ENCODE peak calls at places on chromosomes 5 and 9, in five cellular contexts. One of them, this sample, is unnamed.

GRCh38 chr5:40678021-40678939 is 1.4 kb upstream of the PTGER4 start:
- DNase-seq in activated CD4-positive, alpha-beta T cell treated with anti-CD3 and anti-CD28 coated beads, Interleukin-2, amount 50 U/mL, for 1 hour: no peak
- DNase-seq in left ventricle myocardium inferior: no peak
- DNase-seq in foreskin melanocyte: no peak
- DNase-seq in OCI-LY7: no peak
- DNase-seq in this sample: no peak

GRCh38 chr5:177494356-177495195 is 2.8 kb downstream of the PDLIM7 start:
- DNase-seq in OCI-LY7: peak; percentile 57
- DNase-seq in foreskin melanocyte: no peak
- DNase-seq in activated CD4-positive, alpha-beta T cell treated with anti-CD3 and anti-CD28 coated beads, Interleukin-2, amount 50 U/mL, for 1 hour: no peak
- DNase-seq in left ventricle myocardium inferior: peak; percentile 60
- DNase-seq in this sample: no peak

GRCh38 chr9:99377790-99378775 is 156.0 kb downstream of the SEC61B start:
- DNase-seq in OCI-LY7: no peak
- DNase-seq in left ventricle myocardium inferior: no peak
- DNase-seq in foreskin melanocyte: peak; percentile 85
- DNase-seq in activated CD4-positive, alpha-beta T cell treated with anti-CD3 and anti-CD28 coated beads, Interleukin-2, amount 50 U/mL, for 1 hour: no peak
- DNase-seq in this sample: no peak

GRCh38 chr5:122053181-122054109 is 24.6 kb downstream of the LOX start:
- DNase-seq in OCI-LY7: no peak
- DNase-seq in foreskin melanocyte: no peak
- DNase-seq in left ventricle myocardium inferior: no peak
- DNase-seq in activated CD4-positive, alpha-beta T cell treated with anti-CD3 and anti-CD28 coated beads, Interleukin-2, amount 50 U/mL, for 1 hour: no peak
- DNase-seq in this sample: no peak

GRCh38 chr5:81852277-81853004 is 101.5 kb upstream of the SSBP2 start:
- DNase-seq in OCI-LY7: peak; percentile 76
- DNase-seq in activated CD4-positive, alpha-beta T cell treated with anti-CD3 and anti-CD28 coated beads, Interleukin-2, amount 50 U/mL, for 1 hour: no peak
- DNase-seq in foreskin melanocyte: no peak
- DNase-seq in left ventricle myocardium inferior: peak; percentile 21
- DNase-seq in this sample: peak; percentile 53

GRCh38 chr5:66840527-66841013 is 244.4 kb downstream of the MAST4 start:
- DNase-seq in OCI-LY7: no peak
- DNase-seq in foreskin melanocyte: no peak
- DNase-seq in left ventricle myocardium inferior: no peak
- DNase-seq in activated CD4-positive, alpha-beta T cell treated with anti-CD3 and anti-CD28 coated beads, Interleukin-2, amount 50 U/mL, for 1 hour: no peak
- DNase-seq in this sample: no peak

GRCh38 chr9:130833324-130833990 is 1.6 kb upstream of the ABL1 start:
- DNase-seq in left ventricle myocardium inferior: no peak
- DNase-seq in foreskin melanocyte: no peak
- DNase-seq in activated CD4-positive, alpha-beta T cell treated with anti-CD3 and anti-CD28 coated beads, Interleukin-2, amount 50 U/mL, for 1 hour: no peak
- DNase-seq in OCI-LY7: no peak
- DNase-seq in this sample: no peak

GRCh38 chr5:110790673-110791072 is 51.9 kb downstream of the SLC25A46 start:
- DNase-seq in left ventricle myocardium inferior: no peak
- DNase-seq in foreskin melanocyte: peak; percentile 25
- DNase-seq in activated CD4-positive, alpha-beta T cell treated with anti-CD3 and anti-CD28 coated beads, Interleukin-2, amount 50 U/mL, for 1 hour: no peak
- DNase-seq in OCI-LY7: no peak
- DNase-seq in this sample: peak; percentile 44

GRCh38 chr5:170508036-170508435 is 4.2 kb downstream of the KCNIP1 start:
- DNase-seq in left ventricle myocardium inferior: no peak
- DNase-seq in foreskin melanocyte: no peak
- DNase-seq in activated CD4-positive, alpha-beta T cell treated with anti-CD3 and anti-CD28 coated beads, Interleukin-2, amount 50 U/mL, for 1 hour: no peak
- DNase-seq in OCI-LY7: no peak
- DNase-seq in this sample: no peak

GRCh38 chr9:90085633-90086032 is 480.8 kb downstream of the GADD45G start:
- DNase-seq in activated CD4-positive, alpha-beta T cell treated with anti-CD3 and anti-CD28 coated beads, Interleukin-2, amount 50 U/mL, for 1 hour: no peak
- DNase-seq in left ventricle myocardium inferior: no peak
- DNase-seq in OCI-LY7: no peak
- DNase-seq in foreskin melanocyte: no peak
- DNase-seq in this sample: no peak

GRCh38 chr9:63816742-63817621 is 1468.0 kb downstream of the FOXD4L5 start:
- DNase-seq in activated CD4-positive, alpha-beta T cell treated with anti-CD3 and anti-CD28 coated beads, Interleukin-2, amount 50 U/mL, for 1 hour: peak; percentile 55
- DNase-seq in foreskin melanocyte: peak; percentile 33
- DNase-seq in left ventricle myocardium inferior: peak; percentile 82
- DNase-seq in OCI-LY7: peak; percentile 78
- DNase-seq in this sample: peak; percentile 91

GRCh38 chr9:125511780-125512179 is 195.2 kb downstream of the MAPKAP1 start:
- DNase-seq in activated CD4-positive, alpha-beta T cell treated with anti-CD3 and anti-CD28 coated beads, Interleukin-2, amount 50 U/mL, for 1 hour: no peak
- DNase-seq in foreskin melanocyte: peak; percentile 49
- DNase-seq in left ventricle myocardium inferior: no peak
- DNase-seq in OCI-LY7: no peak
- DNase-seq in this sample: no peak

GRCh38 chr9:76733096-76733495 is 31.1 kb upstream of the PCA3 start:
- DNase-seq in activated CD4-positive, alpha-beta T cell treated with anti-CD3 and anti-CD28 coated beads, Interleukin-2, amount 50 U/mL, for 1 hour: no peak
- DNase-seq in OCI-LY7: no peak
- DNase-seq in left ventricle myocardium inferior: no peak
- DNase-seq in foreskin melanocyte: no peak
- DNase-seq in this sample: no peak

GRCh38 chr9:110192531-110193326 is 15.2 kb downstream of the C9orf152 start:
- DNase-seq in left ventricle myocardium inferior: no peak
- DNase-seq in foreskin melanocyte: no peak
- DNase-seq in activated CD4-positive, alpha-beta T cell treated with anti-CD3 and anti-CD28 coated beads, Interleukin-2, amount 50 U/mL, for 1 hour: no peak
- DNase-seq in OCI-LY7: no peak
- DNase-seq in this sample: no peak

GRCh38 chr9:107474124-107474523 is 15.4 kb downstream of the KLF4 start:
- DNase-seq in left ventricle myocardium inferior: no peak
- DNase-seq in foreskin melanocyte: no peak
- DNase-seq in OCI-LY7: no peak
- DNase-seq in activated CD4-positive, alpha-beta T cell treated with anti-CD3 and anti-CD28 coated beads, Interleukin-2, amount 50 U/mL, for 1 hour: no peak
- DNase-seq in this sample: no peak

GRCh38 chr5:61228691-61229280 is 66.5 kb upstream of the SMIM15 start:
- DNase-seq in foreskin melanocyte: no peak
- DNase-seq in left ventricle myocardium inferior: no peak
- DNase-seq in activated CD4-positive, alpha-beta T cell treated with anti-CD3 and anti-CD28 coated beads, Interleukin-2, amount 50 U/mL, for 1 hour: no peak
- DNase-seq in OCI-LY7: no peak
- DNase-seq in this sample: no peak

GRCh38 chr5:99169309-99169708 is 240.5 kb upstream of the CHD1 start:
- DNase-seq in left ventricle myocardium inferior: no peak
- DNase-seq in foreskin melanocyte: peak; percentile 33
- DNase-seq in OCI-LY7: no peak
- DNase-seq in activated CD4-positive, alpha-beta T cell treated with anti-CD3 and anti-CD28 coated beads, Interleukin-2, amount 50 U/mL, for 1 hour: no peak
- DNase-seq in this sample: no peak

GRCh38 chr5:55597014-55597981 is 62.5 kb upstream of the PLPP1 start:
- DNase-seq in OCI-LY7: no peak
- DNase-seq in left ventricle myocardium inferior: peak; percentile 55
- DNase-seq in foreskin melanocyte: peak; percentile 72
- DNase-seq in activated CD4-positive, alpha-beta T cell treated with anti-CD3 and anti-CD28 coated beads, Interleukin-2, amount 50 U/mL, for 1 hour: no peak
- DNase-seq in this sample: no peak

GRCh38 chr9:131609116-131609830 is 64.0 kb downstream of the PRRT1B start:
- DNase-seq in left ventricle myocardium inferior: peak; percentile 61
- DNase-seq in OCI-LY7: no peak
- DNase-seq in foreskin melanocyte: peak; percentile 75
- DNase-seq in activated CD4-positive, alpha-beta T cell treated with anti-CD3 and anti-CD28 coated beads, Interleukin-2, amount 50 U/mL, for 1 hour: no peak
- DNase-seq in this sample: no peak

GRCh38 chr5:155870636-155871035 is 456.3 kb upstream of the SGCD start:
- DNase-seq in left ventricle myocardium inferior: no peak
- DNase-seq in OCI-LY7: no peak
- DNase-seq in foreskin melanocyte: no peak
- DNase-seq in activated CD4-positive, alpha-beta T cell treated with anti-CD3 and anti-CD28 coated beads, Interleukin-2, amount 50 U/mL, for 1 hour: no peak
- DNase-seq in this sample: no peak

GRCh38 chr9:100063185-100063584 is 35.6 kb downstream of the ERP44 start:
- DNase-seq in OCI-LY7: no peak
- DNase-seq in foreskin melanocyte: no peak
- DNase-seq in activated CD4-positive, alpha-beta T cell treated with anti-CD3 and anti-CD28 coated beads, Interleukin-2, amount 50 U/mL, for 1 hour: no peak
- DNase-seq in left ventricle myocardium inferior: no peak
- DNase-seq in this sample: no peak

GRCh38 chr5:167442922-167443321 is 848.5 kb upstream of the WWC1 start:
- DNase-seq in left ventricle myocardium inferior: no peak
- DNase-seq in activated CD4-positive, alpha-beta T cell treated with anti-CD3 and anti-CD28 coated beads, Interleukin-2, amount 50 U/mL, for 1 hour: no peak
- DNase-seq in OCI-LY7: no peak
- DNase-seq in foreskin melanocyte: peak; percentile 11
- DNase-seq in this sample: no peak

GRCh38 chr9:2299156-2299842 is 284.2 kb downstream of the SMARCA2 start:
- DNase-seq in OCI-LY7: no peak
- DNase-seq in foreskin melanocyte: no peak
- DNase-seq in left ventricle myocardium inferior: no peak
- DNase-seq in activated CD4-positive, alpha-beta T cell treated with anti-CD3 and anti-CD28 coated beads, Interleukin-2, amount 50 U/mL, for 1 hour: no peak
- DNase-seq in this sample: no peak

This sample was measured in Karpas-422.